ENCODE peak calls at places on chromosomes 5 and 9, in six cellular contexts. R is naive thymus-derived CD4-positive, alpha-beta T cell; Z is lung; Y is mesenchymal stem cell; S is fibroblast of lung; K is adrenal gland. E is an unnamed sample.
A peak's percentile ranks its signal among the peaks of the same experiment; 100 is the strongest.

GRCh38 chr5:137743031-137743640 is 7.2 kb upstream of the KLHL3 start:
- DNase-seq in K (peak; percentile 68), Z (no peak), R (peak; percentile 74), Y (peak; percentile 72), S (peak; percentile 84), E (peak; percentile 23)

GRCh38 chr5:143152445-143152844 is 251.0 kb downstream of the NR3C1 start:
- DNase-seq in K (no peak), S (no peak), R (no peak), Y (no peak), Z (no peak), E (no peak)

GRCh38 chr9:129569506-129570449 is 51.1 kb downstream of the C9orf50 start:
- DNase-seq in S (peak; percentile 44), R (no peak), K (no peak), Z (no peak), Y (peak; percentile 47), E (no peak)

GRCh38 chr9:21974542-21975409 is 19.4 kb downstream of the CDKN2A start:
- DNase-seq in R (peak; percentile 41), Y (peak; percentile 58), K (peak; percentile 44), S (no peak), Z (no peak), E (no peak)

GRCh38 chr5:11050596-11051304 is 289.7 kb upstream of the DAP start:
- DNase-seq in S (no peak), Z (no peak), Y (no peak), K (no peak), R (no peak), E (no peak)

GRCh38 chr9:126982215-126983002 is 67.8 kb downstream of the RALGPS1 start:
- DNase-seq in K (no peak), R (no peak), Y (no peak), Z (no peak), S (no peak), E (no peak)

GRCh38 chr5:146877783-146878470 is 630 bp downstream of the PPP2R2B start:
- DNase-seq in K (peak; percentile 18), R (peak; percentile 6), Z (no peak), Y (peak; percentile 10), S (no peak), E (no peak)

GRCh38 chr5:6370580-6370979 is 7.8 kb downstream of the MED10 start:
- DNase-seq in R (no peak), Z (no peak), S (no peak), Y (no peak), K (no peak), E (no peak)

GRCh38 chr9:135671591-135672041 is 8.5 kb downstream of the LCN9 start:
- DNase-seq in S (no peak), R (no peak), K (no peak), Y (no peak), Z (no peak), E (no peak)

DNA sequence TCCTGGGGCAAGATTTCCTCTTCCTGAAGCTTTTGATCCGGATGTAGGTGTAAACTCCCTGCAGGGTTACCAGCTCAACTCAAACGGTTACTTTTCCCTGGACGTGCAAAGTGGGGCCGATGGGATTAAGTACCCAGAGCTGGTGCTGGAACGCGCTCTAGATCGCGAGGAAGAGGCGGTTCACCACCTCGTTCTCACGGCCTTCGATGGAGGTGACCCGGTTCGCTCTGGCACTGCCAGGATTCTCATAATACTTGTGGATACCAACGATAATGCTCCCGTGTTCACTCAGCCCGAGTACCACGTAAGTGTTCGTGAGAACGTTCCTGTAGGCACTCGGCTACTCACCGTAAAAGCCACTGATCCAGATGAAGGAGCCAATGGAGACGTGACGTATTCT is 820 bp downstream of the PCDHGA4 start:
- DNase-seq in Z (no peak), S (no peak), R (no peak), K (no peak), Y (no peak), E (no peak)
- H3K9me3 ChIP-seq in Z (peaks cover 48% of the 10 kb centered on the region), S (no peaks in the 10 kb centered on the region), R (no peaks in the 10 kb centered on the region), K (peaks cover 14% of the 10 kb centered on the region), Y (peaks cover 69% of the 10 kb centered on the region), E (peaks cover 3% of the 10 kb centered on the region)

GRCh38 chr5:32713396-32714381 is 2.6 kb downstream of the NPR3 start:
- DNase-seq in S (peak; percentile 53), R (no peak), K (peak; percentile 52), Y (peak; percentile 39), Z (no peak), E (no peak)

GRCh38 chr5:32710859-32711692 is at the start of gene NPR3:
- DNase-seq in S (peak; percentile 62), Z (no peak), R (no peak), K (peak; percentile 47), Y (peak; percentile 65), E (no peak)

GRCh38 chr5:32712463-32713395 is 1.6 kb downstream of the NPR3 start:
- DNase-seq in S (peak; percentile 34), K (peak; percentile 23), Y (peak; percentile 30), Z (no peak), R (no peak), E (no peak)

GRCh38 chr5:32711693-32712462 is 757 bp downstream of the NPR3 start:
- DNase-seq in R (no peak), Y (peak; percentile 43), S (peak; percentile 47), Z (no peak), K (peak; percentile 49), E (no peak)

DNA sequence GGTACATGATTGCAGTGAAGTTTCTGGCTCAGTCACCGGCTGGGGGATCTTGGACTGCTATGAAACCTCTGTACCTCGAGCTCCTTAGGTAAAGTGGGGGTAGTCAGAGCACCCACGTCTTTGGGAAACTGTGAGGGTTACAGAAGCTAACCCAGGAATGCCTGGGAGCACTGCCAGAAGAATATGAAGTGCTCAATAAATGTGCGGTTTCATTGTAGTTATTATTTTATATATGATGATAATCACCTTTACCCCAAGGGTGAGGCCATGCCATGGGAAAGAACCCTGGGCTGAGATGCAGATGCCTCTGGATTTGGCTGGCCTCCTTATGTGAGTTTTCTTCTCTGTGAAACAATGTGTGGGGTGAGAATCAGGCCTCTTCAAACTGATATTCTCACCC is 3.7 kb downstream of the NPR3 start:
- DNase-seq in R (no peak), K (no peak), Y (no peak), S (peak; percentile 51), Z (no peak), E (no peak)
- H3K9me3 ChIP-seq in R (peaks cover 5% of the 10 kb centered on the region), K (no peaks in the 10 kb centered on the region), Y (peaks cover 8% of the 10 kb centered on the region), S (no peaks in the 10 kb centered on the region), Z (peaks cover 2% of the 10 kb centered on the region), E (no peaks in the 10 kb centered on the region)

DNA sequence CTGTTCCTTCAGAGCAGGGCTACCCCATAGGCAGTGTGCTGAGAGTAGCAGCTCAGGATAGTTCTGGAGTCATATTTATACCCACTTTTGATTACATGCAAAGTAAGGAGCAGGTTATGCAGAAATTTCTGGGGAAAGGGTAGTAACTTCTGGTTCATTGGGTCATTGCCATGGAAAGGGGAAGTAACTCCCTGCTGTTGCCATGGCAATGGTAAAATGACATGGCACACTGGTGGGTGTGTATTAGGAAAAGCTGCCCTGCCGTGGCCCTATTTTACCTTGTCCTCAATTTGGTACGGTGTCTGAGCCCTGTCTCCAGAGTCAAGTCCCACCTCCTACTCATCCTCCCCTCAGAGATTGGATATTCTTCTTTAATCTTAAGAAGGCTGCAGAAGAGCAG is 526.7 kb upstream of the TYRP1 start:
- DNase-seq in Z (no peak), Y (no peak), R (no peak), S (no peak), K (no peak), E (no peak)
- H3K9me3 ChIP-seq in Z (peaks cover 2% of the 10 kb centered on the region), Y (no peaks in the 10 kb centered on the region), R (no peaks in the 10 kb centered on the region), S (no peaks in the 10 kb centered on the region), K (no peaks in the 10 kb centered on the region), E (peaks cover 3% of the 10 kb centered on the region)

DNA sequence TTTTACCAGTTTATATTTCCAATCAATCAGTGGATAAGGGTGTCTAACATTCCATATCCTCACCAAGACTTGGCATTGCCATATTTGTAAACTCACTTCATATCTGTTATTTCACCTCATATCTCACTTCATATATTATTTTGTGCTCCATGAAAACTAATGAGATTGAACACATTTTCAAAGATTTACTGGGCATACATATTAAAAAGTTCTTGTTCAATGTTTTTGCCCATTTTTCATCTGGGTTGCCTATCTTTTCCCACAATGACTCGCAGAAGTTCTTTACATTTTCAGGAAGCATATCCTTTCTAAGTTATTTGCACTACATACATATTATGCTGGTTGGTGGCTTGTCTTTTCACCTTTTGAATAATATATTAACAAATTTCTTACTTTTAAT is 15.3 kb downstream of the ZNF510 start:
- DNase-seq in Z (no peak), R (no peak), K (no peak), S (no peak), Y (no peak), E (no peak)
- H3K9me3 ChIP-seq in Z (peaks cover 19% of the 10 kb centered on the region), R (peaks cover 44% of the 10 kb centered on the region), K (peaks cover 36% of the 10 kb centered on the region), S (peaks cover 10% of the 10 kb centered on the region), Y (peaks cover 96% of the 10 kb centered on the region), E (peaks cover 78% of the 10 kb centered on the region)

E was measured in T-helper 17 cell.